ENCODE peak calls at places on chromosomes 12 and 14, in seven cellular contexts. D, R, T, V, E, P and B are unnamed samples.

GRCh38 chr14:66426451-66426850 is 59.7 kb upstream of the CCDC196 start:
- DNase-seq in R (no peak), V (no peak), E (no peak), T (no peak), D (no peak), P (no peak), B (no peak)

GRCh38 chr14:58639842-58640484 is 2.2 kb downstream of the DACT1 start:
- DNase-seq in V (peak), E (peak), T (no peak), D (no peak), R (peak), P (no peak), B (peak)

GRCh38 chr12:74689071-74689655 is 151.5 kb downstream of the ATXN7L3B start:
- DNase-seq in R (peak), E (peak), V (peak), P (no peak), T (no peak), D (peak), B (peak)

GRCh38 chr12:40099423-40099853 is 6.4 kb downstream of the SLC2A13 start:
- DNase-seq in T (no peak), V (no peak), E (no peak), P (no peak), D (no peak), R (no peak), B (no peak)

GRCh38 chr12:110744697-110745264 is 2.1 kb upstream of the PPP1CC start:
- DNase-seq in D (no peak), P (no peak), E (peak), V (no peak), R (no peak), T (no peak), B (no peak)

GRCh38 chr12:57031228-57031670 is 14.9 kb upstream of the TAC3 start:
- DNase-seq in T (no peak), E (no peak), R (no peak), V (no peak), D (peak), P (no peak), B (peak)

GRCh38 chr14:38073641-38074040 is 134.1 kb upstream of the SSTR1 start:
- DNase-seq in T (no peak), D (no peak), P (no peak), E (peak), R (no peak), V (no peak), B (no peak)

GRCh38 chr12:53735-54095 is 12.9 kb upstream of the IQSEC3 start:
- DNase-seq in R (no peak), E (no peak), V (no peak), P (no peak), T (no peak), D (no peak), B (no peak)

GRCh38 chr14:64765740-64766302 is 61.6 kb downstream of the PLEKHG3 start:
- DNase-seq in P (no peak), R (no peak), V (no peak), T (no peak), D (no peak), E (no peak), B (no peak)

GRCh38 chr14:104650057-104650980 is 39.1 kb upstream of the INF2 start:
- DNase-seq in R (no peak), V (no peak), D (peak), P (peak), E (no peak), T (peak), B (peak)

GRCh38 chr14:105193916-105194782 is 13.0 kb upstream of the NUDT14 start:
- DNase-seq in T (no peak), D (no peak), V (no peak), E (peak), P (no peak), R (no peak), B (no peak)

GRCh38 chr12:110171636-110172035 is 47.5 kb downstream of the IFT81 start:
- DNase-seq in P (no peak), R (no peak), D (no peak), V (no peak), T (no peak), E (no peak), B (no peak)

GRCh38 chr14:89041245-89041585 is 216.8 kb downstream of the TTC8 start:
- DNase-seq in R (no peak), V (no peak), D (no peak), T (no peak), P (no peak), E (no peak), B (no peak)

GRCh38 chr14:93055651-93056115 is 60.0 kb downstream of the ITPK1 start:
- DNase-seq in P (no peak), V (no peak), E (no peak), T (no peak), D (no peak), R (no peak), B (no peak)

GRCh38 chr14:36511981-36512584 is 7.9 kb downstream of the NKX2-1 start:
- DNase-seq in R (no peak), D (no peak), T (no peak), E (no peak), P (no peak), V (no peak), B (no peak)

GRCh38 chr14:104353921-104354701 is 215.7 kb downstream of the KIF26A start:
- DNase-seq in R (no peak), T (peak), V (no peak), D (no peak), E (no peak), P (peak), B (no peak)

GRCh38 chr12:26658991-26659390 is 174.0 kb downstream of the ITPR2 start:
- DNase-seq in D (no peak), T (no peak), E (no peak), R (no peak), P (no peak), V (no peak), B (no peak)

GRCh38 chr14:74238974-74239847 is at the start of gene VSX2:
- DNase-seq in D (no peak), T (no peak), R (no peak), V (no peak), E (no peak), P (no peak), B (peak)

GRCh38 chr14:87397499-87397898 is 595.5 kb downstream of the GALC start:
- DNase-seq in D (no peak), T (no peak), V (no peak), P (no peak), R (no peak), E (peak), B (no peak)

GRCh38 chr14:52640137-52640536 is 55.2 kb downstream of the ERO1A start:
- DNase-seq in E (no peak), P (no peak), R (no peak), D (no peak), T (no peak), V (no peak), B (no peak)

GRCh38 chr14:37452323-37452722 is 142.7 kb downstream of the FOXA1 start:
- DNase-seq in V (no peak), R (no peak), T (no peak), D (no peak), P (no peak), E (no peak), B (no peak)

GRCh38 chr14:40417777-40418401 is 985.7 kb upstream of the FBXO33 start:
- DNase-seq in P (no peak), R (no peak), E (peak), T (no peak), D (no peak), V (no peak), B (peak)

GRCh38 chr12:124678421-124678893 is 111.0 kb upstream of the NCOR2 start:
- DNase-seq in E (no peak), V (no peak), P (no peak), R (no peak), D (no peak), T (no peak), B (no peak)

GRCh38 chr12:6167327-6168280 is 32.6 kb upstream of the CD9 start:
- DNase-seq in R (peak), E (peak), D (no peak), T (no peak), V (peak), P (no peak), B (no peak)

GRCh38 chr12:47766496-47767196 is 6.4 kb upstream of the SLC48A1 start:
- DNase-seq in P (no peak), E (no peak), T (no peak), V (no peak), R (no peak), D (peak), B (peak)

GRCh38 chr14:84806627-84807026 is 723.3 kb upstream of the FLRT2 start:
- DNase-seq in P (no peak), T (no peak), R (no peak), E (no peak), V (no peak), D (no peak), B (no peak)

GRCh38 chr12:114668151-114668891 is 15.7 kb downstream of the TBX3 start:
- DNase-seq in V (no peak), D (no peak), R (peak), P (no peak), T (peak), E (peak), B (peak)